ENCODE peak calls at places on chromosomes 7 and 10, in nine cellular contexts. P is GM10248; Y is NCI-H1092; W is NT2/D1; F is activated naive CD4-positive, alpha-beta T cell treated with Interleukin-2 at 50 U/mL for 16 hours; U is SK-N-DZ; V is hypothalamus; T is NCI-H748 treated with DMSO at 0.1 percent for 48 hours; R is left lobe of liver. O is an unnamed sample.

GRCh38 chr10:62707810-62708209 is 96.7 kb upstream of the ADO start:
- DNase-seq in P (no peak), F (no peak), R (no peak), U (no peak), W (no peak), Y (no peak), V (no peak), T (no peak), O (no peak)

GRCh38 chr7:142405122-142405765 is 147.4 kb upstream of the PRSS58 start:
- DNase-seq in W (no peak), P (no peak), F (no peak), V (no peak), R (no peak), T (no peak), U (no peak), Y (no peak), O (no peak)

GRCh38 chr7:138608292-138608691 is 92.9 kb downstream of the SVOPL start:
- DNase-seq in Y (no peak), U (peak), V (no peak), P (no peak), T (no peak), W (no peak), F (peak), R (no peak), O (no peak)

GRCh38 chr7:79620291-79620690 is 166.8 kb upstream of the MAGI2 start:
- DNase-seq in R (no peak), W (no peak), V (no peak), T (no peak), Y (no peak), U (no peak), P (no peak), F (no peak), O (no peak)

GRCh38 chr7:79096361-79096805 is 357.1 kb downstream of the MAGI2 start:
- DNase-seq in V (no peak), F (no peak), P (no peak), W (no peak), T (no peak), Y (no peak), U (no peak), R (no peak), O (no peak)

GRCh38 chr7:47724335-47724982 is 142.5 kb upstream of the TNS3 start:
- DNase-seq in Y (no peak), R (peak), P (no peak), V (no peak), F (no peak), U (no peak), T (no peak), W (peak), O (no peak)

GRCh38 chr7:100079024-100079560 is 2.4 kb downstream of the ZNF3 start:
- DNase-seq in Y (no peak), W (no peak), T (no peak), P (no peak), F (no peak), R (no peak), V (peak), U (no peak), O (no peak)

GRCh38 chr10:86687750-86688149 is 19.4 kb downstream of the LDB3 start:
- DNase-seq in P (no peak), T (no peak), R (no peak), V (no peak), U (no peak), F (no peak), W (no peak), Y (no peak), O (no peak)

GRCh38 chr7:77413128-77413527 is 3.0 kb downstream of the GSAP start:
- DNase-seq in F (no peak), W (no peak), U (no peak), P (no peak), V (no peak), R (no peak), T (no peak), Y (no peak), O (no peak)

GRCh38 chr10:43859016-43859525 is 210.4 kb upstream of the ZNF32 start:
- DNase-seq in P (no peak), U (no peak), V (no peak), Y (no peak), R (no peak), F (no peak), T (no peak), W (no peak), O (peak)

GRCh38 chr7:105224884-105225651 is 163.7 kb downstream of the SRPK2 start:
- DNase-seq in U (no peak), F (no peak), Y (no peak), V (no peak), T (no peak), W (no peak), R (no peak), P (peak), O (no peak)

GRCh38 chr7:2122651-2123050 is 110.1 kb downstream of the MAD1L1 start:
- DNase-seq in R (no peak), T (no peak), U (no peak), V (no peak), F (no peak), P (no peak), Y (no peak), W (no peak), O (no peak)

GRCh38 chr10:97711640-97712267 is 1.8 kb upstream of the MARVELD1 start:
- DNase-seq in T (no peak), Y (no peak), W (no peak), R (no peak), U (no peak), F (no peak), P (no peak), V (no peak), O (no peak)

GRCh38 chr10:120750167-120750566 is 101.0 kb upstream of the WDR11 start:
- DNase-seq in Y (no peak), R (no peak), V (no peak), F (no peak), T (no peak), W (no peak), U (no peak), P (no peak), O (no peak)

GRCh38 chr10:128416231-128416630 is 290.0 kb upstream of the MKI67 start:
- DNase-seq in T (no peak), U (no peak), R (no peak), P (no peak), V (no peak), F (no peak), W (no peak), Y (no peak), O (no peak)

GRCh38 chr10:97048649-97049427 is 136.9 kb downstream of the SLIT1 start:
- DNase-seq in R (no peak), Y (peak), T (no peak), U (no peak), W (no peak), V (no peak), P (no peak), F (no peak), O (no peak)

GRCh38 chr10:118108194-118109026 is 61.7 kb upstream of the RAB11FIP2 start:
- DNase-seq in R (no peak), U (peak), Y (peak), F (no peak), T (peak), W (no peak), P (no peak), V (no peak), O (no peak)

GRCh38 chr7:73742753-73743641 is 4.4 kb upstream of the ABHD11 start:
- DNase-seq in T (peak), P (peak), Y (peak), V (peak), W (peak), F (no peak), R (peak), U (no peak), O (no peak)

GRCh38 chr7:4261038-4261960 is 420.8 kb upstream of the FOXK1 start:
- DNase-seq in Y (peak), F (no peak), V (no peak), R (no peak), W (no peak), U (no peak), P (no peak), T (no peak), O (no peak)

GRCh38 chr7:20350996-20351692 is 20.4 kb downstream of the ITGB8 start:
- DNase-seq in V (no peak), T (no peak), F (no peak), P (no peak), Y (no peak), U (no peak), R (no peak), W (no peak), O (no peak)

GRCh38 chr7:37796134-37796775 is 52.1 kb upstream of the NME8 start:
- DNase-seq in W (no peak), Y (no peak), P (no peak), R (no peak), U (no peak), V (no peak), T (no peak), F (no peak), O (no peak)

GRCh38 chr7:1957471-1958225 is 275.1 kb downstream of the MAD1L1 start:
- DNase-seq in P (no peak), R (no peak), Y (no peak), V (no peak), W (no peak), F (no peak), T (no peak), U (no peak), O (no peak)

GRCh38 chr7:14551326-14551725 is 351.2 kb downstream of the DGKB start:
- DNase-seq in Y (no peak), R (no peak), V (no peak), U (no peak), F (no peak), T (no peak), P (no peak), W (no peak), O (no peak)

GRCh38 chr10:4303045-4303444 is 518.0 kb upstream of the KLF6 start:
- DNase-seq in Y (no peak), T (no peak), P (no peak), U (no peak), W (no peak), V (no peak), F (no peak), R (no peak), O (no peak)

GRCh38 chr7:115868369-115868768 is 162.2 kb downstream of the TFEC start:
- DNase-seq in F (no peak), W (no peak), Y (no peak), P (no peak), U (no peak), R (no peak), T (no peak), V (no peak), O (no peak)

GRCh38 chr7:148894596-148894995 is 10.5 kb upstream of the EZH2 start:
- DNase-seq in P (no peak), Y (no peak), R (no peak), W (no peak), F (no peak), V (no peak), U (no peak), T (no peak), O (no peak)

GRCh38 chr7:16649196-16649595 is 3.2 kb downstream of the BZW2 start:
- DNase-seq in T (no peak), U (no peak), F (no peak), P (no peak), W (no peak), V (no peak), Y (no peak), R (no peak), O (no peak)

GRCh38 chr10:3924344-3924743 is 139.3 kb upstream of the KLF6 start:
- DNase-seq in P (no peak), Y (no peak), U (no peak), R (no peak), V (no peak), F (no peak), T (no peak), W (no peak), O (no peak)

GRCh38 chr10:121362026-121362425 is 236.2 kb downstream of the FGFR2 start:
- DNase-seq in V (no peak), P (no peak), U (no peak), F (no peak), R (no peak), T (no peak), W (no peak), Y (no peak), O (no peak)

GRCh38 chr10:46527241-46527811 is 29.1 kb downstream of the GPRIN2 start:
- DNase-seq in V (no peak), W (no peak), R (peak), U (no peak), P (no peak), F (no peak), T (no peak), Y (no peak), O (no peak)